ENCODE peak calls at places on chromosomes 16 and 17, in four cellular contexts. One of them, this sample, is unnamed.

GRCh38 chr17:83203073-83203471 is 123.7 kb downstream of the METRNL start:
- DNase-seq in adrenal gland: peak; percentile 69
- DNase-seq in mesendoderm: no peak
- DNase-seq in uterus: peak; percentile 42
- DNase-seq in this sample: peak; percentile 62

GRCh38 chr16:31105677-31106213 is 2.4 kb upstream of the BCKDK start:
- DNase-seq in uterus: peak; percentile 82
- DNase-seq in adrenal gland: peak; percentile 97
- DNase-seq in mesendoderm: peak; percentile 79
- DNase-seq in this sample: peak; percentile 88

GRCh38 chr17:67374329-67375053 is 2.6 kb upstream of the PITPNC1 start:
- DNase-seq in mesendoderm: peak; percentile 90
- DNase-seq in uterus: peak; percentile 74
- DNase-seq in adrenal gland: peak; percentile 94
- DNase-seq in this sample: peak; percentile 94

GRCh38 chr16:67915831-67916723 is 15.6 kb downstream of the CTRL start:
- DNase-seq in adrenal gland: no peak
- DNase-seq in mesendoderm: peak; percentile 27
- DNase-seq in uterus: no peak
- DNase-seq in this sample: no peak

GRCh38 chr17:80861892-80862291 is 129.7 kb upstream of the CHMP6 start:
- DNase-seq in adrenal gland: peak; percentile 77
- DNase-seq in uterus: no peak
- DNase-seq in mesendoderm: peak; percentile 44
- DNase-seq in this sample: no peak

GRCh38 chr17:79609616-79610150 is 1.2 kb downstream of the RBFOX3 start:
- DNase-seq in uterus: no peak
- DNase-seq in adrenal gland: no peak
- DNase-seq in mesendoderm: peak; percentile 24
- DNase-seq in this sample: no peak

GRCh38 chr16:87407511-87408112 is 15.5 kb downstream of the MAP1LC3B start:
- DNase-seq in adrenal gland: peak; percentile 91
- DNase-seq in mesendoderm: no peak
- DNase-seq in uterus: no peak
- DNase-seq in this sample: no peak

GRCh38 chr17:16486373-16487250 is 5.4 kb downstream of the LRRC75A start:
- DNase-seq in uterus: peak; percentile 65
- DNase-seq in adrenal gland: peak; percentile 97
- DNase-seq in mesendoderm: peak; percentile 57
- DNase-seq in this sample: peak; percentile 89

GRCh38 chr17:42276609-42277341 is 584 bp upstream of the STAT5B start:
- DNase-seq in mesendoderm: peak; percentile 72
- DNase-seq in uterus: peak; percentile 79
- DNase-seq in adrenal gland: peak; percentile 94
- DNase-seq in this sample: peak; percentile 76

GRCh38 chr17:35617505-35617904 is 30.4 kb downstream of the AP2B1 start:
- DNase-seq in mesendoderm: no peak
- DNase-seq in uterus: no peak
- DNase-seq in adrenal gland: no peak
- DNase-seq in this sample: no peak

GRCh38 chr16:48607056-48607825 is 2.7 kb downstream of the N4BP1 start:
- DNase-seq in uterus: no peak
- DNase-seq in mesendoderm: no peak
- DNase-seq in adrenal gland: no peak
- DNase-seq in this sample: no peak

GRCh38 chr16:11967195-11967911 is 2.3 kb downstream of the TNFRSF17 start:
- DNase-seq in adrenal gland: no peak
- DNase-seq in mesendoderm: no peak
- DNase-seq in uterus: no peak
- DNase-seq in this sample: no peak

GRCh38 chr16:27406729-27407128 is 4.8 kb downstream of the IL21R start:
- DNase-seq in mesendoderm: no peak
- DNase-seq in adrenal gland: no peak
- DNase-seq in uterus: no peak
- DNase-seq in this sample: no peak

GRCh38 chr17:42924891-42925290 is 24.3 kb downstream of the G6PC1 start:
- DNase-seq in uterus: no peak
- DNase-seq in adrenal gland: no peak
- DNase-seq in mesendoderm: peak; percentile 18
- DNase-seq in this sample: no peak

GRCh38 chr17:45646288-45646988 is 137.7 kb upstream of the CRHR1 start:
- DNase-seq in adrenal gland: no peak
- DNase-seq in uterus: no peak
- DNase-seq in mesendoderm: no peak
- DNase-seq in this sample: no peak

GRCh38 chr17:2179615-2180295 is 123.8 kb downstream of the SMG6 start:
- DNase-seq in uterus: peak; percentile 89
- DNase-seq in mesendoderm: no peak
- DNase-seq in adrenal gland: peak; percentile 98
- DNase-seq in this sample: peak; percentile 94

GRCh38 chr17:1882836-1883235 is 53.0 kb downstream of the RPA1 start:
- DNase-seq in mesendoderm: peak; percentile 82
- DNase-seq in uterus: no peak
- DNase-seq in adrenal gland: no peak
- DNase-seq in this sample: no peak

GRCh38 chr16:31213877-31214704 is at the start of gene TRIM72:
- DNase-seq in uterus: no peak
- DNase-seq in mesendoderm: no peak
- DNase-seq in adrenal gland: no peak
- DNase-seq in this sample: no peak

GRCh38 chr17:33874617-33875060 is 380.4 kb upstream of the CCL2 start:
- DNase-seq in adrenal gland: no peak
- DNase-seq in mesendoderm: no peak
- DNase-seq in uterus: no peak
- DNase-seq in this sample: no peak

GRCh38 chr16:50977064-50977621 is 173.9 kb downstream of the SALL1 start:
- DNase-seq in mesendoderm: no peak
- DNase-seq in uterus: no peak
- DNase-seq in adrenal gland: no peak
- DNase-seq in this sample: no peak

GRCh38 chr17:80175411-80175810 is 5.6 kb downstream of the CARD14 start:
- DNase-seq in uterus: no peak
- DNase-seq in adrenal gland: no peak
- DNase-seq in mesendoderm: peak; percentile 88
- DNase-seq in this sample: no peak

GRCh38 chr16:11129378-11129781 is 126.6 kb downstream of the SOCS1 start:
- DNase-seq in uterus: no peak
- DNase-seq in mesendoderm: no peak
- DNase-seq in adrenal gland: no peak
- DNase-seq in this sample: no peak

GRCh38 chr17:29682987-29683386 is 60.3 kb upstream of the CORO6 start:
- DNase-seq in uterus: no peak
- DNase-seq in mesendoderm: peak; percentile 61
- DNase-seq in adrenal gland: no peak
- DNase-seq in this sample: no peak

GRCh38 chr16:50093607-50094570 is 28.1 kb downstream of the HEATR3 start:
- DNase-seq in mesendoderm: no peak
- DNase-seq in uterus: peak; percentile 66
- DNase-seq in adrenal gland: peak; percentile 89
- DNase-seq in this sample: peak; percentile 77

GRCh38 chr16:23491490-23492391 is 18.6 kb downstream of the GGA2 start:
- DNase-seq in mesendoderm: no peak
- DNase-seq in uterus: no peak
- DNase-seq in adrenal gland: no peak
- DNase-seq in this sample: no peak

GRCh38 chr16:80191928-80192327 is 348.9 kb upstream of the DYNLRB2 start:
- DNase-seq in uterus: no peak
- DNase-seq in mesendoderm: no peak
- DNase-seq in adrenal gland: no peak
- DNase-seq in this sample: no peak

GRCh38 chr17:73820686-73821448 is 176.6 kb upstream of the SDK2 start:
- DNase-seq in adrenal gland: peak; percentile 71
- DNase-seq in mesendoderm: peak; percentile 89
- DNase-seq in uterus: no peak
- DNase-seq in this sample: no peak

GRCh38 chr16:77408607-77409006 is 26.2 kb downstream of the ADAMTS18 start:
- DNase-seq in uterus: no peak
- DNase-seq in adrenal gland: no peak
- DNase-seq in mesendoderm: no peak
- DNase-seq in this sample: no peak

GRCh38 chr16:24800586-24800985 is 45.2 kb upstream of the SLC5A11 start:
- DNase-seq in adrenal gland: no peak
- DNase-seq in uterus: no peak
- DNase-seq in mesendoderm: peak; percentile 81
- DNase-seq in this sample: no peak

GRCh38 chr17:55237268-55237667 is 27.5 kb upstream of the HLF start:
- DNase-seq in mesendoderm: no peak
- DNase-seq in adrenal gland: no peak
- DNase-seq in uterus: no peak
- DNase-seq in this sample: no peak

GRCh38 chr17:7561589-7562207 is at the start of gene SENP3:
- DNase-seq in uterus: peak; percentile 91
- DNase-seq in mesendoderm: peak; percentile 91
- DNase-seq in adrenal gland: peak; percentile 94
- DNase-seq in this sample: peak; percentile 93

GRCh38 chr17:41665566-41666335 is 22.9 kb upstream of the EIF1 start:
- DNase-seq in uterus: peak; percentile 88
- DNase-seq in mesendoderm: peak; percentile 87
- DNase-seq in adrenal gland: peak; percentile 91
- DNase-seq in this sample: peak; percentile 92

DNA sequence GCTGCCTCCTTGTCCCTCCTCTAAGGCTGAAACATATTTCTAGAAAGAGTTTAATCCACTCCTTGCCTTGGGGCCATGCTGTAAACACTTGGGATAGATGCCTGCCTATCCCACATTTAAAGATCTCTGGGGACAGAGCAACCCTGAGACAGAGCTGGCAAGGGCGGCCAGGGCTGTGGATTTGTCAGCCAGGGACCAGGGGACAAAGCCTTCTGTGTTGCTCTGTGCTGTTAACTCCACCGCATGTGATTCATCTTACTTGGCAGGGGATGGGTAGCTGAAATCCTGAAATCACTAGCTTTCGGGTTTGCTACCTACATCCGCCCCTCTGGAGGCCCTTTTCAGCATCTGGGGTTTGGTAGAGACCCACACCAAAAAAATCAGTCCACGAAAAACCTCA is 392.9 kb downstream of the SLC39A11 start:
- DNase-seq in adrenal gland: no peak
- DNase-seq in uterus: no peak
- DNase-seq in mesendoderm: no peak
- DNase-seq in this sample: no peak
- H3K27ac ChIP-seq in adrenal gland: no peak overlapping the region
- H3K27ac ChIP-seq in uterus: no peak overlapping the region
- H3K27ac ChIP-seq in mesendoderm: no peak overlapping the region
- H3K27ac ChIP-seq in this sample: no peak overlapping the region

DNA sequence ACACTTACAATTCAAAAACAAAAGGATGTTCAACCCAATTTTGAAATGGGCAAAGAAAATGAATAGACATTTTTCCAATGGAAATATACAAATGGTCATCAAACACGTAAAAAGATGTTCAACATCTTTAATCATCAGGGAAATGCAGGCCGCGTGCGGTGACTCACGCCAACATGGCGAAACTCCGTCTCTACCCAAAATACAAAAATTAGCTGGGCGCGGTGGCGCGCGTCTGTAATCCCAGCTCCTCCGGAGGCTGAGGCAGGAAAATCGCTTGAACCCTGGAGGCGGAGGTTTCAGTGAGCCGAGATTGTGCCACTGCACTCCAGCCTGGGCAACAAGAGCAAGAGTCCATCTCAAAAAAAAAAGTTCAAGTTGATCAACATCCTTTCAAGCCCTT is 1.8 kb upstream of the CLUAP1 start:
- DNase-seq in adrenal gland: no peak
- DNase-seq in mesendoderm: no peak
- DNase-seq in uterus: no peak
- DNase-seq in this sample: no peak
- H3K4me3 ChIP-seq in adrenal gland: no peak overlapping the region
- H3K4me3 ChIP-seq in mesendoderm: no peak overlapping the region
- H3K4me3 ChIP-seq in uterus: no peak overlapping the region
- H3K4me3 ChIP-seq in this sample: no peak overlapping the region

DNA sequence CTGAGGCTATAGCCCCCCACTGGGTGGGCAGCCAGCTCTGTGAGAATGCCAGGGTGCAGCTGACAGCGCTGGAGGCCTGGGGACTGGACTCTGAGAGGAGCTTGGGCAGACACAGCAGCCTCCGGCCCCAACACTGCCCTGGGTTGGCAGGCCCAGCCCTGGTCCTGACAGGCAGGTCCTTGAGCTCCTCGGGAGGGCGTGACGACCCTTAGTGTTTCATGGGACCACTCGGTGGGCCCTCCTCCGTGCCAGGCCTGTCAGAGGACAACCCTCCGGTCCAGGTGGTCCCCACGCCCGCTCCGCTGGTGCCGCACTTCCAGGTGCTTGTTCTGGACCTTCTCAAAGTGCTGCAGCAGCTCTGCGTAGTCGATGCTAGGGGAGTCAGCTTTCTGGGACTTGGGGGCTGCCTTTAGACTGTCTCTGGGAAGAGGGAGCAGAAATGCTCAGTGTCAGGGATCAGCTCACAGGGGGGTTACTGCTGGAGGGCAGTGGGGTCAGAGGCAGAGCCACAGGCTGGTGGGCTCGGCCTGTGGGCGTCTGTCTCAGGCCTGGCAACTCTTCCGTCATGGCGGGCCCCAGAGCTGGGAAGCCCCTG is 1.9 kb upstream of the MTSS2 start:
- DNase-seq in mesendoderm: no peak
- DNase-seq in adrenal gland: no peak
- DNase-seq in uterus: no peak
- DNase-seq in this sample: no peak
- H3K27ac ChIP-seq in mesendoderm: no peak overlapping the region
- H3K27ac ChIP-seq in adrenal gland: peak overlapping the region; percentile 37
- H3K27ac ChIP-seq in uterus: peak overlapping the region; percentile 97
- H3K27ac ChIP-seq in this sample: peak overlapping the region; percentile 96

GRCh38 chr17:47159315-47159714 is 29.8 kb downstream of the CDC27 start:
- DNase-seq in uterus: no peak
- DNase-seq in adrenal gland: no peak
- DNase-seq in mesendoderm: no peak
- DNase-seq in this sample: no peak

GRCh38 chr17:47164263-47164662 is 24.8 kb downstream of the CDC27 start:
- DNase-seq in adrenal gland: no peak
- DNase-seq in mesendoderm: no peak
- DNase-seq in uterus: no peak
- DNase-seq in this sample: no peak

GRCh38 chr17:47165137-47165536 is 24.0 kb downstream of the CDC27 start:
- DNase-seq in adrenal gland: no peak
- DNase-seq in uterus: no peak
- DNase-seq in mesendoderm: no peak
- DNase-seq in this sample: no peak

GRCh38 chr17:47161988-47162622 is 27.0 kb downstream of the CDC27 start:
- DNase-seq in uterus: no peak
- DNase-seq in mesendoderm: no peak
- DNase-seq in adrenal gland: no peak
- DNase-seq in this sample: no peak
- H3K4me3 ChIP-seq in uterus: no peak overlapping the region
- H3K4me3 ChIP-seq in mesendoderm: no peak overlapping the region
- H3K4me3 ChIP-seq in adrenal gland: no peak overlapping the region
- H3K4me3 ChIP-seq in this sample: no peak overlapping the region

DNA sequence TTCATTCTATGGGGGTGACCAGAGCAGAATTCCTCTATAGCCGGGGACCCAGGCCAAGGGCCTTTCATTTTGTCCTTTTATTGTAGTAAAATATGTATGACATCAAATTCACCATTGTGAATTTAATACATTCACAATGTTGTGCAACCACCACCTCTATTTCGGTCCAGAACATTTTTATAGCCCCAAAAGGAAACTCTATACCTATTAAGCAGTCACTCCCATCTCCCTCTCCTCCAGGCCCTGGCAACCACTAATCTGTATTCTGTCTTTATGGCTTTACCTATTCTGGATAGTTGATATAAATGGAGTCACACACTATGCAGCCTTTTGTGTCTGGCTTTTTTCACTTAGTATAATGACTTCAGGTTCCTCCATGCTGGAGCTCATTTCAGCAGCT is 9.7 kb upstream of the TNS4 start:
- DNase-seq in adrenal gland: no peak
- DNase-seq in uterus: no peak
- DNase-seq in mesendoderm: no peak
- DNase-seq in this sample: no peak
- H3K27ac ChIP-seq in adrenal gland: no peak overlapping the region
- H3K27ac ChIP-seq in uterus: no peak overlapping the region
- H3K27ac ChIP-seq in mesendoderm: no peak overlapping the region
- H3K27ac ChIP-seq in this sample: no peak overlapping the region

This sample was measured in heart left ventricle.